ENCODE peak calls at places on chromosomes 13 and 19, in nine cellular contexts. R is mammary epithelial cell, K is astrocyte, U is spleen, T is progenitor cell of endocrine pancreas, B is neural progenitor cell, Z is esophagus squamous epithelium, S is PC-3, L is cardiac muscle cell. V is an unnamed sample.

GRCh38 chr13:112831801-112832200 is 137.2 kb upstream of the MCF2L start:
- DNase-seq in R (no peak), K (no peak), U (no peak), T (no peak), B (no peak), Z (no peak), S (no peak), L (no peak), V (no peak)

GRCh38 chr13:48485447-48485846 is 47.4 kb downstream of the RCBTB2 start:
- DNase-seq in R (no peak), K (no peak), U (peak; percentile 11), T (no peak), B (no peak), Z (no peak), S (no peak), L (no peak), V (no peak)

GRCh38 chr19:5122671-5123409 is 153.9 kb downstream of the KDM4B start:
- DNase-seq in R (no peak), K (no peak), U (no peak), T (no peak), B (no peak), Z (no peak), S (no peak), L (no peak), V (no peak)

GRCh38 chr13:106210327-106210726 is 325.1 kb downstream of the EFNB2 start:
- DNase-seq in R (no peak), K (no peak), U (no peak), T (no peak), B (no peak), Z (no peak), S (no peak), L (peak; percentile 37), V (no peak)

GRCh38 chr19:45046355-45046754 is 7.5 kb downstream of the CLASRP start:
- DNase-seq in R (no peak), K (no peak), U (no peak), T (no peak), B (no peak), Z (no peak), S (no peak), L (no peak), V (no peak)

GRCh38 chr13:112469071-112469745 is 93.1 kb downstream of the SPACA7 start:
- DNase-seq in R (no peak), K (no peak), U (peak; percentile 54), T (no peak), B (no peak), Z (no peak), S (no peak), L (no peak), V (no peak)

GRCh38 chr13:94708031-94708571 is 4.2 kb downstream of the SOX21 start:
- DNase-seq in R (no peak), K (no peak), U (no peak), T (no peak), B (peak; percentile 95), Z (no peak), S (no peak), L (no peak), V (no peak)

GRCh38 chr13:51453308-51453958 is 597 bp upstream of the INTS6 start:
- DNase-seq in R (no peak), K (no peak), U (peak; percentile 97), T (peak; percentile 65), B (peak; percentile 87), Z (peak; percentile 79), S (no peak), L (no peak), V (no peak)

GRCh38 chr19:1810439-1811160 is 1.5 kb downstream of the ATP8B3 start:
- DNase-seq in R (no peak), K (no peak), U (peak; percentile 81), T (no peak), B (no peak), Z (no peak), S (no peak), L (no peak), V (no peak)

GRCh38 chr19:30883071-30883470 is 466.2 kb downstream of the TSHZ3 start:
- DNase-seq in R (no peak), K (no peak), U (no peak), T (no peak), B (no peak), Z (no peak), S (no peak), L (no peak), V (no peak)

GRCh38 chr19:8093740-8094139 is 41.2 kb downstream of the CCL25 start:
- DNase-seq in R (no peak), K (no peak), U (no peak), T (no peak), B (no peak), Z (no peak), S (no peak), L (no peak), V (no peak)

GRCh38 chr19:42529248-42529764 is 1.0 kb upstream of the CEACAM1 start:
- DNase-seq in R (peak; percentile 44), K (no peak), U (peak; percentile 89), T (peak; percentile 63), B (peak; percentile 48), Z (no peak), S (peak; percentile 71), L (peak; percentile 78), V (peak; percentile 69)

GRCh38 chr13:77985866-77986636 is 67.4 kb upstream of the EDNRB start:
- DNase-seq in R (no peak), K (no peak), U (no peak), T (no peak), B (no peak), Z (no peak), S (no peak), L (peak; percentile 25), V (no peak)

GRCh38 chr13:40228486-40228885 is 438.0 kb downstream of the FOXO1 start:
- DNase-seq in R (no peak), K (no peak), U (no peak), T (no peak), B (no peak), Z (no peak), S (no peak), L (no peak), V (no peak)

GRCh38 chr13:51518847-51519246 is 65.4 kb upstream of the WDFY2 start:
- DNase-seq in R (peak; percentile 48), K (peak; percentile 23), U (no peak), T (no peak), B (no peak), Z (no peak), S (peak; percentile 72), L (no peak), V (no peak)

GRCh38 chr19:47436712-47437401 is 17.5 kb upstream of the MEIS3 start:
- DNase-seq in R (peak; percentile 55), K (no peak), U (peak; percentile 94), T (peak; percentile 78), B (peak; percentile 88), Z (no peak), S (peak; percentile 74), L (peak; percentile 70), V (no peak)

GRCh38 chr19:47813304-47813994 is 8.3 kb upstream of the CRX start:
- DNase-seq in R (peak; percentile 32), K (no peak), U (peak; percentile 88), T (peak; percentile 83), B (peak; percentile 95), Z (no peak), S (peak; percentile 69), L (peak; percentile 70), V (peak; percentile 88)

GRCh38 chr19:3638208-3639193 is 11.9 kb upstream of the CACTIN start:
- DNase-seq in R (no peak), K (no peak), U (no peak), T (no peak), B (no peak), Z (no peak), S (no peak), L (no peak), V (no peak)

GRCh38 chr13:24670174-24670573 is 10.0 kb upstream of the ATP12A start:
- DNase-seq in R (no peak), K (no peak), U (no peak), T (no peak), B (no peak), Z (no peak), S (no peak), L (no peak), V (no peak)

GRCh38 chr13:24670927-24671326 is 9.3 kb upstream of the ATP12A start:
- DNase-seq in R (no peak), K (no peak), U (no peak), T (no peak), B (peak; percentile 77), Z (no peak), S (peak; percentile 54), L (peak; percentile 23), V (no peak)

GRCh38 chr13:24668955-24669354 is 11.3 kb upstream of the ATP12A start:
- DNase-seq in R (peak; percentile 94), K (no peak), U (no peak), T (no peak), B (no peak), Z (no peak), S (peak; percentile 86), L (no peak), V (no peak)

GRCh38 chr13:24672141-24673132 is 7.8 kb upstream of the ATP12A start:
- DNase-seq in R (no peak), K (no peak), U (no peak), T (no peak), B (no peak), Z (no peak), S (no peak), L (no peak), V (no peak)

GRCh38 chr13:24671367-24672117 is 8.7 kb upstream of the ATP12A start:
- DNase-seq in R (peak; percentile 87), K (peak; percentile 74), U (no peak), T (no peak), B (peak; percentile 69), Z (no peak), S (peak; percentile 86), L (peak; percentile 91), V (no peak)
- TF ChIP-seq CTCF in R (peak; percentile 61), K (peak; percentile 76), U (peak; percentile 51), T (peak; percentile 62), B (peak; percentile 64), Z (peak; percentile 56), S (peak; percentile 75), L (peak; percentile 78), V (peak; percentile 75)

GRCh38 chr13:44410328-44410859 is 36.8 kb downstream of the SERP2 start:
- DNase-seq in R (no peak), K (no peak), U (peak; percentile 36), T (no peak), B (no peak), Z (no peak), S (no peak), L (no peak), V (no peak)
- TF ChIP-seq CTCF in R (no peak), K (no peak), U (no peak), T (no peak), B (no peak), Z (no peak), S (no peak), L (no peak), V (no peak)

DNA sequence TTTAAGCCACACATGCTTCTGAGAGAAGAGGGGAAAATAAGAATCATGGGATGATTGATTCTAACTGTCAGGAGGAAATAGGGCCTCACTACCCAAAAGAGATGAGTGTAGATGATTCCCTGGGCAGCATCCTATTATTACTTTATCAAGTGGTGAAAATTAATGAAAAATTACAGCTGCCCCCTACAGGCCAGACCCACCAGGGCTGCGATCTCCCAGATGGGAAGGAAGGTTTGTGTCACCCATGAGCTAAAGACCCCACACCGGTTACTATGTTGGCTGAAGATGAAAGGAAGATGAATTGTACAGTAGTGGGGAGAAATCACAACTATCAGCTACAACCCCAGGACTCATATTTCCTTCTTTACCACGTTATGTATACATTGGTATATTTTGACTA is 49.5 kb downstream of the RFC3 start:
- DNase-seq in R (no peak), K (no peak), U (no peak), T (no peak), B (no peak), Z (no peak), S (no peak), L (no peak), V (no peak)
- TF ChIP-seq CTCF in R (no peak), K (no peak), U (no peak), T (no peak), B (peak; percentile 12), Z (no peak), S (peak; percentile 40), L (peak; percentile 26), V (no peak)

GRCh38 chr13:101155920-101156319 is 260.4 kb downstream of the NALCN start:
- DNase-seq in R (no peak), K (no peak), U (no peak), T (no peak), B (peak; percentile 13), Z (no peak), S (peak; percentile 11), L (no peak), V (no peak)
- TF ChIP-seq CTCF in R (peak; percentile 44), K (peak; percentile 46), U (no peak), T (peak; percentile 56), B (peak; percentile 68), Z (peak; percentile 9), S (peak; percentile 72), L (peak; percentile 33), V (peak; percentile 74)

V was measured in type B pancreatic cell.